ENCODE peak calls at places on chromosome X, in six cellular contexts. L is T-helper 2 cell, H is SW480, Z is LoVo, V is choroid plexus epithelial cell, J is left cardiac atrium. E is an unnamed sample.

GRCh38 chrX:100424012-100424411 is 13.9 kb upstream of the PCDH19 start:
- DNase-seq in L (no peak), V (peak), Z (no peak), H (no peak), J (no peak), E (no peak)

GRCh38 chrX:17930850-17931249 is 69.8 kb upstream of the RAI2 start:
- DNase-seq in Z (no peak), H (no peak), V (no peak), J (no peak), L (no peak), E (no peak)

GRCh38 chrX:102624105-102624504 is 24.8 kb downstream of the ARMCX5 start:
- DNase-seq in L (no peak), V (peak), H (no peak), Z (no peak), J (no peak), E (no peak)

GRCh38 chrX:145792281-145792680 is 25.3 kb upstream of the SLITRK2 start:
- DNase-seq in V (no peak), L (no peak), J (no peak), H (no peak), Z (no peak), E (no peak)

GRCh38 chrX:87376896-87377295 is 140.7 kb upstream of the KLHL4 start:
- DNase-seq in H (no peak), V (no peak), Z (no peak), L (no peak), J (no peak), E (no peak)

GRCh38 chrX:109839694-109840358 is 106.8 kb upstream of the ACSL4 start:
- DNase-seq in Z (no peak), J (peak), V (peak), L (no peak), H (peak), E (no peak)

GRCh38 chrX:1485033-1485432 is 32.3 kb upstream of the ASMTL start:
- DNase-seq in V (no peak), H (no peak), L (no peak), J (no peak), Z (no peak), E (no peak)

GRCh38 chrX:11446951-11447350 is 153.7 kb downstream of the AMELX start:
- DNase-seq in H (no peak), L (no peak), V (no peak), J (no peak), Z (no peak), E (no peak)

GRCh38 chrX:53188763-53189162 is 36.2 kb downstream of the KDM5C start:
- DNase-seq in H (no peak), J (no peak), Z (no peak), V (peak), L (peak), E (no peak)

GRCh38 chrX:8879750-8880149 is 78.6 kb upstream of the FAM9A start:
- DNase-seq in H (peak), V (peak), L (no peak), Z (peak), J (no peak), E (no peak)